ENCODE peak calls at places on chromosomes 1 and 21, in five cellular contexts. One of them, this sample, is unnamed.

GRCh38 chr1:168709896-168710305 is 19.1 kb downstream of the DPT start:
- DNase-seq in SK-N-SH: no peak
- DNase-seq in Panc1: peak
- DNase-seq in A549: peak
- DNase-seq in GM23338: no peak
- DNase-seq in this sample: no peak

GRCh38 chr1:32886012-32886827 is at the start of gene HPCA:
- DNase-seq in SK-N-SH: peak
- DNase-seq in Panc1: no peak
- DNase-seq in A549: peak
- DNase-seq in GM23338: peak
- DNase-seq in this sample: no peak

GRCh38 chr1:17046043-17046657 is 7.7 kb downstream of the SDHB start:
- DNase-seq in SK-N-SH: peak
- DNase-seq in Panc1: no peak
- DNase-seq in A549: peak
- DNase-seq in GM23338: peak
- DNase-seq in this sample: peak

GRCh38 chr1:158120254-158120653 is 60.4 kb upstream of the CD1D start:
- DNase-seq in SK-N-SH: no peak
- DNase-seq in Panc1: no peak
- DNase-seq in A549: no peak
- DNase-seq in GM23338: no peak
- DNase-seq in this sample: no peak

GRCh38 chr1:206001476-206001888 is 1.7 kb downstream of the RAB7B start:
- DNase-seq in SK-N-SH: no peak
- DNase-seq in Panc1: no peak
- DNase-seq in A549: peak
- DNase-seq in GM23338: no peak
- DNase-seq in this sample: peak

GRCh38 chr1:194014004-194014403 is 827.6 kb upstream of the B3GALT2 start:
- DNase-seq in SK-N-SH: no peak
- DNase-seq in Panc1: no peak
- DNase-seq in A549: no peak
- DNase-seq in GM23338: no peak
- DNase-seq in this sample: no peak

GRCh38 chr1:25728301-25728935 is 71.6 kb upstream of the SELENON start:
- DNase-seq in SK-N-SH: no peak
- DNase-seq in Panc1: no peak
- DNase-seq in A549: no peak
- DNase-seq in GM23338: no peak
- DNase-seq in this sample: no peak

GRCh38 chr1:37448691-37449417 is 25.5 kb upstream of the ZC3H12A start:
- DNase-seq in SK-N-SH: no peak
- DNase-seq in Panc1: no peak
- DNase-seq in A549: no peak
- DNase-seq in GM23338: no peak
- DNase-seq in this sample: no peak

GRCh38 chr1:15501208-15502032 is 22.6 kb downstream of the CASP9 start:
- DNase-seq in SK-N-SH: peak
- DNase-seq in Panc1: no peak
- DNase-seq in A549: peak
- DNase-seq in GM23338: peak
- DNase-seq in this sample: peak

GRCh38 chr1:156845055-156845952 is 13.6 kb downstream of the INSRR start:
- DNase-seq in SK-N-SH: peak
- DNase-seq in Panc1: no peak
- DNase-seq in A549: no peak
- DNase-seq in GM23338: peak
- DNase-seq in this sample: no peak

GRCh38 chr21:42533306-42533962 is 19.8 kb downstream of the SLC37A1 start:
- DNase-seq in SK-N-SH: no peak
- DNase-seq in Panc1: no peak
- DNase-seq in A549: no peak
- DNase-seq in GM23338: no peak
- DNase-seq in this sample: no peak

GRCh38 chr1:151142411-151143056 is 3.9 kb downstream of the SEMA6C start:
- DNase-seq in SK-N-SH: peak
- DNase-seq in Panc1: no peak
- DNase-seq in A549: no peak
- DNase-seq in GM23338: no peak
- DNase-seq in this sample: no peak

GRCh38 chr1:46041974-46042373 is 90.5 kb downstream of the PIK3R3 start:
- DNase-seq in SK-N-SH: no peak
- DNase-seq in Panc1: no peak
- DNase-seq in A549: no peak
- DNase-seq in GM23338: no peak
- DNase-seq in this sample: no peak

GRCh38 chr1:87956072-87956471 is 627.4 kb downstream of the LMO4 start:
- DNase-seq in SK-N-SH: peak
- DNase-seq in Panc1: peak
- DNase-seq in A549: peak
- DNase-seq in GM23338: no peak
- DNase-seq in this sample: no peak

GRCh38 chr1:182143825-182144661 is 82.5 kb upstream of the ZNF648 start:
- DNase-seq in SK-N-SH: peak
- DNase-seq in Panc1: no peak
- DNase-seq in A549: no peak
- DNase-seq in GM23338: no peak
- DNase-seq in this sample: peak

GRCh38 chr1:116150368-116150767 is 39.2 kb downstream of the MAB21L3 start:
- DNase-seq in SK-N-SH: no peak
- DNase-seq in Panc1: no peak
- DNase-seq in A549: no peak
- DNase-seq in GM23338: no peak
- DNase-seq in this sample: no peak

GRCh38 chr1:231216515-231216914 is 24.5 kb upstream of the GNPAT start:
- DNase-seq in SK-N-SH: no peak
- DNase-seq in Panc1: no peak
- DNase-seq in A549: no peak
- DNase-seq in GM23338: peak
- DNase-seq in this sample: no peak

GRCh38 chr1:223216074-223216473 is 73.0 kb upstream of the TLR5 start:
- DNase-seq in SK-N-SH: no peak
- DNase-seq in Panc1: no peak
- DNase-seq in A549: no peak
- DNase-seq in GM23338: no peak
- DNase-seq in this sample: no peak

GRCh38 chr21:16084776-16085364 is 355.1 kb downstream of the USP25 start:
- DNase-seq in SK-N-SH: no peak
- DNase-seq in Panc1: no peak
- DNase-seq in A549: no peak
- DNase-seq in GM23338: no peak
- DNase-seq in this sample: no peak

GRCh38 chr1:174217787-174218574 is 58.7 kb downstream of the RABGAP1L start:
- DNase-seq in SK-N-SH: peak
- DNase-seq in Panc1: peak
- DNase-seq in A549: peak
- DNase-seq in GM23338: peak
- DNase-seq in this sample: no peak

DNA sequence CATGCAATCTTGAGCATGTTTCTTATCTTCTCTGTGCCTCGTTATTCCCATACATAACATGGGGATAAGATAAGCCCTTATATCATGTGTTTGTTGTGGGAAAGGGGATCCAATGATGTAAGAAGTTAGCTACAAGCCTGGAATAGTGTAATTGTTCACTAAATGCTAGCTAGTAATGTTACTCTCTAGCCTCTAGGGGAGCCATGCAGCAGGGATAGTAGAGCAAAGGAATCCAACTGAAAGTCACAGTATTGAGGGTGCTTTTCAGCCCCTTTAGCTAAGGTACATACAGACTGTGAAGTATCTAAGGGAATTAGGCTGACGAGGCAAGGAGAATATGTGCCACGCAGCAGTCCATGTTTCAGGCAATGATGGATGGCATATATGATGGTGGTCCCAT is 46.9 kb downstream of the IL23R start:
- DNase-seq in SK-N-SH: peak
- DNase-seq in Panc1: no peak
- DNase-seq in A549: peak
- DNase-seq in GM23338: peak
- DNase-seq in this sample: no peak
- TF ChIP-seq CTCF in SK-N-SH: peak
- TF ChIP-seq CTCF in Panc1: peak
- TF ChIP-seq CTCF in A549: peak
- TF ChIP-seq CTCF in GM23338: peak
- TF ChIP-seq CTCF in this sample: peak

DNA sequence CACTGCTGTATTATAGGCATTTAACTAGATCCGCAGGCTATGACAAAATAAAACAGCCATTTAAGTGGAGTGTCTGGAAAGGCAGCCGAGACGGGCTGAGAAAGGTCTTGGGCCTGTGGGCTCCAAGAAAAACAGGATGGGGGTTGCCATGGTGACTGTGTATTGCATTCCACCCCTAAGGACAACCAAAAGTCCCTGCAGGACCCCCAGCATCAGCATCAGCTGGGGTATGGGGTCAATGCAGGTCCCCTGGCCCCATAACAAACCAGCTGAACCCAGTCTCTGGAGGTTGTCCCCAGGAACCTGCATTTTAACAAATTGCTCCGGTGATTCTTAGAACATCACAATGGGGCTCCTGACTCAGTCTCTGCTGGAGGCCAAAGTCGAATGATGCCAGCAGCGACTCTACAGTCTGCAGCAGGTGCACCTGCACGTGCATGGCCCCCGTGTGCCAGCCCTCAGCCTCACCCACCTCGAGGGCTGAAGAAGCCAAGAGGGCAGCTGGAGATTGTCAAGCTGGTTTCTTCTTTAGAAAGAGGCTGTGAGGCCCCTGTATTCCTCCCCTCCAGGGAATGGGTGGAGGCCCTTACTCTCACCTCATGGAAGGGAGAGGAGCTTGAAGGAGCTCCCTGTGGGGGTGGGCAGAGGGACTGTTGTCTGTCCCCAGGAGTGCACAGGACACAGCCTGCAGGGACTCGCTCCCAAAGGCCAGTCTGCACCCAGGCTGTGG is 287.3 kb downstream of the NPHP4 start:
- DNase-seq in SK-N-SH: no peak
- DNase-seq in Panc1: no peak
- DNase-seq in A549: no peak
- DNase-seq in GM23338: no peak
- DNase-seq in this sample: no peak
- TF ChIP-seq REST in SK-N-SH: no peak
- TF ChIP-seq REST in Panc1: no peak
- TF ChIP-seq REST in A549: no peak
- TF ChIP-seq REST in GM23338: no peak
- TF ChIP-seq REST in this sample: no peak

DNA sequence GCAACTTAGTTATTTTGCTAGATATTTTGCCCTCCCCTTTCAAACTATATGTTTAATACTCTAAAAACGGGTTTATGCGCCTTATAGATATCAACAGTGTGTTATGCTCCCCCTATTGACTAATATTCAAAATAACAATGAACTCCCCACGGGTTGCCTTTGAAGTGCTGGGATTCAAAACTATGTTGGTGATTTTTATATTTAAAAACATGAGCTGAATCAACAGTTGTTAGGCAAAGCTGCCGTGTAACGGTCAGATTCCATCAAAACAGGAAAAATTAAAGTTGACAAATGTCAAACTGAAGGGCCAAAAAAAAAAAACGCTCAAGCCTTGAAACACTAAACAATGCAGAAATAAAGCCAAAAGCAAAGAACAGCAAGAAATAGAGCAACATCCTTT is 2.5 kb downstream of the TGFBR3 start:
- DNase-seq in SK-N-SH: peak
- DNase-seq in Panc1: no peak
- DNase-seq in A549: peak
- DNase-seq in GM23338: no peak
- DNase-seq in this sample: no peak
- TF ChIP-seq CTCF in SK-N-SH: peak
- TF ChIP-seq CTCF in Panc1: peak
- TF ChIP-seq CTCF in A549: peak
- TF ChIP-seq CTCF in GM23338: no peak
- TF ChIP-seq CTCF in this sample: no peak

GRCh38 chr1:228799929-228800328 is 64.7 kb downstream of the RHOU start:
- DNase-seq in SK-N-SH: no peak
- DNase-seq in Panc1: no peak
- DNase-seq in A549: no peak
- DNase-seq in GM23338: no peak
- DNase-seq in this sample: peak

GRCh38 chr1:228803421-228803820 is 68.1 kb downstream of the RHOU start:
- DNase-seq in SK-N-SH: no peak
- DNase-seq in Panc1: no peak
- DNase-seq in A549: no peak
- DNase-seq in GM23338: no peak
- DNase-seq in this sample: no peak

GRCh38 chr1:228798548-228798947 is 63.3 kb downstream of the RHOU start:
- DNase-seq in SK-N-SH: no peak
- DNase-seq in Panc1: no peak
- DNase-seq in A549: no peak
- DNase-seq in GM23338: no peak
- DNase-seq in this sample: no peak

GRCh38 chr1:228802386-228803221 is 67.3 kb downstream of the RHOU start:
- DNase-seq in SK-N-SH: no peak
- DNase-seq in Panc1: no peak
- DNase-seq in A549: no peak
- DNase-seq in GM23338: no peak
- DNase-seq in this sample: peak

GRCh38 chr1:228801068-228801467 is 65.8 kb downstream of the RHOU start:
- DNase-seq in SK-N-SH: no peak
- DNase-seq in Panc1: no peak
- DNase-seq in A549: no peak
- DNase-seq in GM23338: no peak
- DNase-seq in this sample: no peak
- TF ChIP-seq REST in SK-N-SH: no peak
- TF ChIP-seq REST in Panc1: no peak
- TF ChIP-seq REST in A549: no peak
- TF ChIP-seq REST in GM23338: no peak
- TF ChIP-seq REST in this sample: no peak

GRCh38 chr1:235831148-235831547 is 35.6 kb downstream of the LYST start:
- DNase-seq in SK-N-SH: no peak
- DNase-seq in Panc1: no peak
- DNase-seq in A549: peak
- DNase-seq in GM23338: no peak
- DNase-seq in this sample: no peak

GRCh38 chr1:235838021-235838420 is 28.7 kb downstream of the LYST start:
- DNase-seq in SK-N-SH: no peak
- DNase-seq in Panc1: no peak
- DNase-seq in A549: no peak
- DNase-seq in GM23338: no peak
- DNase-seq in this sample: no peak

GRCh38 chr1:235835226-235835625 is 31.5 kb downstream of the LYST start:
- DNase-seq in SK-N-SH: no peak
- DNase-seq in Panc1: no peak
- DNase-seq in A549: no peak
- DNase-seq in GM23338: no peak
- DNase-seq in this sample: no peak

GRCh38 chr1:235832011-235832410 is 34.7 kb downstream of the LYST start:
- DNase-seq in SK-N-SH: no peak
- DNase-seq in Panc1: no peak
- DNase-seq in A549: no peak
- DNase-seq in GM23338: no peak
- DNase-seq in this sample: no peak

GRCh38 chr1:235834620-235835019 is 32.1 kb downstream of the LYST start:
- DNase-seq in SK-N-SH: no peak
- DNase-seq in Panc1: no peak
- DNase-seq in A549: no peak
- DNase-seq in GM23338: no peak
- DNase-seq in this sample: no peak
- TF ChIP-seq CTCF in SK-N-SH: no peak
- TF ChIP-seq CTCF in Panc1: no peak
- TF ChIP-seq CTCF in A549: no peak
- TF ChIP-seq CTCF in GM23338: no peak
- TF ChIP-seq CTCF in this sample: no peak

GRCh38 chr1:1204998-1205768 is 1.2 kb downstream of the TNFRSF18 start:
- DNase-seq in SK-N-SH: peak
- DNase-seq in Panc1: no peak
- DNase-seq in A549: no peak
- DNase-seq in GM23338: no peak
- DNase-seq in this sample: no peak
- TF ChIP-seq REST in SK-N-SH: no peak
- TF ChIP-seq REST in Panc1: no peak
- TF ChIP-seq REST in A549: no peak
- TF ChIP-seq REST in GM23338: no peak
- TF ChIP-seq REST in this sample: no peak

This sample was measured in HL-60.